ENCODE peak calls at places on chromosome 7, in seven cellular contexts. N is pancreas, R is stomach, U is left ventricle myocardium inferior, D is OCI-LY7, L is prostate gland, K is breast epithelium. I is an unnamed sample.
A peak's percentile ranks its signal among the peaks of the same experiment; 100 is the strongest.

GRCh38 chr7:13990984-13991790 is 1.7 kb upstream of the ETV1 start:
- DNase-seq in N (peak; percentile 91), R (peak; percentile 91), U (peak; percentile 97), D (no peak), L (peak; percentile 92), K (peak; percentile 88), I (peak; percentile 67)

GRCh38 chr7:89332026-89332425 is 536.5 kb upstream of the TEX47 start:
- DNase-seq in N (no peak), R (no peak), U (no peak), D (no peak), L (no peak), K (no peak), I (no peak)

GRCh38 chr7:30770936-30771858 is at the start of gene MINDY4:
- DNase-seq in N (peak; percentile 83), R (peak; percentile 78), U (peak; percentile 88), D (no peak), L (peak; percentile 62), K (peak; percentile 79), I (peak; percentile 62)

GRCh38 chr7:66296555-66296954 is 91.4 kb downstream of the TPST1 start:
- DNase-seq in N (no peak), R (no peak), U (no peak), D (no peak), L (no peak), K (no peak), I (no peak)

GRCh38 chr7:116873619-116874018 is 11.2 kb downstream of the CAPZA2 start:
- DNase-seq in N (no peak), R (no peak), U (no peak), D (no peak), L (no peak), K (no peak), I (no peak)

GRCh38 chr7:35695628-35695888 is 623 bp upstream of the HERPUD2 start:
- DNase-seq in N (no peak), R (no peak), U (no peak), D (no peak), L (no peak), K (no peak), I (no peak)

GRCh38 chr7:35908305-35909223 is 107.7 kb downstream of the SEPTIN7 start:
- DNase-seq in N (no peak), R (no peak), U (peak; percentile 42), D (no peak), L (no peak), K (no peak), I (no peak)

GRCh38 chr7:30645661-30646060 is 36.6 kb downstream of the CRHR2 start:
- DNase-seq in N (no peak), R (no peak), U (no peak), D (no peak), L (no peak), K (no peak), I (no peak)

GRCh38 chr7:141956084-141956483 is 9.3 kb upstream of the CLEC5A start:
- DNase-seq in N (no peak), R (no peak), U (no peak), D (no peak), L (no peak), K (no peak), I (no peak)

GRCh38 chr7:94266278-94266677 is 128.4 kb upstream of the COL1A2 start:
- DNase-seq in N (no peak), R (no peak), U (no peak), D (no peak), L (no peak), K (no peak), I (no peak)

GRCh38 chr7:114922151-114922651 is 307 bp downstream of the MDFIC start:
- DNase-seq in N (peak; percentile 22), R (peak; percentile 41), U (peak; percentile 64), D (no peak), L (peak; percentile 11), K (peak; percentile 53), I (peak; percentile 75)

GRCh38 chr7:143898810-143899209 is 3.2 kb downstream of the TCAF1 start:
- DNase-seq in N (no peak), R (no peak), U (no peak), D (no peak), L (no peak), K (no peak), I (no peak)

GRCh38 chr7:38306914-38307313 is 33.5 kb upstream of the TARP start:
- DNase-seq in N (no peak), R (no peak), U (no peak), D (no peak), L (no peak), K (no peak), I (peak; percentile 63)

GRCh38 chr7:665251-665650 is 61.2 kb upstream of the DNAAF5 start:
- DNase-seq in N (no peak), R (no peak), U (no peak), D (no peak), L (no peak), K (no peak), I (no peak)

GRCh38 chr7:112088484-112089016 is 117.6 kb downstream of the DOCK4 start:
- DNase-seq in N (no peak), R (no peak), U (no peak), D (no peak), L (no peak), K (no peak), I (no peak)

GRCh38 chr7:97578225-97578624 is 153.7 kb upstream of the TAC1 start:
- DNase-seq in N (no peak), R (no peak), U (no peak), D (no peak), L (no peak), K (no peak), I (no peak)

GRCh38 chr7:88928266-88928665 is 132.7 kb upstream of the TEX47 start:
- DNase-seq in N (no peak), R (no peak), U (no peak), D (no peak), L (no peak), K (no peak), I (no peak)

GRCh38 chr7:30301751-30302150 is 17.4 kb downstream of the ZNRF2 start:
- DNase-seq in N (no peak), R (no peak), U (no peak), D (no peak), L (peak; percentile 36), K (no peak), I (no peak)

GRCh38 chr7:76326646-76327233 is 24.3 kb downstream of the HSPB1 start:
- DNase-seq in N (no peak), R (no peak), U (no peak), D (no peak), L (no peak), K (no peak), I (no peak)
- H3K4me1 ChIP-seq in N (peaks cover 7% of the 10 kb centered on the region), R (no peaks in the 10 kb centered on the region), U (peaks cover 96% of the 10 kb centered on the region), D (no peaks in the 10 kb centered on the region), L (no peaks in the 10 kb centered on the region), K (peaks cover 3% of the 10 kb centered on the region), I (peaks cover 7% of the 10 kb centered on the region)

GRCh38 chr7:92629779-92630178 is 39.6 kb upstream of the FAM133B start:
- DNase-seq in N (no peak), R (no peak), U (no peak), D (no peak), L (no peak), K (no peak), I (no peak)

GRCh38 chr7:92631830-92632487 is 41.8 kb upstream of the FAM133B start:
- DNase-seq in N (no peak), R (no peak), U (no peak), D (no peak), L (no peak), K (no peak), I (no peak)

GRCh38 chr7:92632791-92633190 is 42.6 kb upstream of the FAM133B start:
- DNase-seq in N (no peak), R (no peak), U (no peak), D (no peak), L (no peak), K (no peak), I (no peak)

GRCh38 chr7:92633211-92633906 is 43.2 kb upstream of the FAM133B start:
- DNase-seq in N (no peak), R (no peak), U (no peak), D (no peak), L (peak; percentile 38), K (no peak), I (no peak)

DNA sequence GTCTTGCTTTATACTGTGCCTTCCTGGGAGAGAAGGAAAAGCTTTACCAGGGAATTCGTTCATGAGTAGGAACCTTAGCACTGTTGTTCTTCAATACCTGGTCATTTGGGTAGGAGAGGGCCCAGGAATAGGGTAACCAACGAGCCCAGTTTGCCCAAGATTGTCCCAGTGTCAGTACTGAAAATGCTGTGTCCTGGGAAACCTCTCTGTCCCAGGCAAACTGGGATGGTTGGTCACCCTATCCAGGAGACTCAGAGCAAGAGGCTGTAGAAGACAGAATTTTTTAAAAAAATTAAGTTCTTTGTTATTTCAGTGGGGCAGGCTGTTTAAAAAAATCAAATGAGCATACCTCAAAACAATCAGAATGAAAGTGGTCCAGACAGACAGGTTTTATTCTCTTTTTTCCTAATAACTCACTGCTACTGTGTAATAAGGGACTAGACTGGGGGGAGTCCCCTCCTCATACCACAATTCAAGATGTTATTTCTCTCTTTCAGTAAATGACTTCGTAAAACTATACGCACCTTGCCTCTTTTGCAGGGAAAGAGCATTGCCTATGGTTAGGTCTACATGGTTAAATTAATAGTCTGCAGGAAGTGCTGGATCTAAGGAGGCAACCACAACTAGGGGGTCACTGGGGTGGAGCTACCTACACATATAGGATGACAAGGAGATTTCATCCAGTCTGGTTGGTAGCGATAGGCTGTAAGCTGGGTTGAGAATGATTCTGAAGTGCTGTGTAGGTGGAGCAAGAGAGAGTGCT is 41.1 kb upstream of the FAM133B start:
- DNase-seq in N (no peak), R (no peak), U (no peak), D (no peak), L (no peak), K (no peak), I (no peak)
- H3K27ac ChIP-seq in N (no peak overlapping the region), R (no peak overlapping the region), U (peak overlapping the region; percentile 10), D (no peak overlapping the region), L (no peak overlapping the region), K (no peak overlapping the region), I (no peak overlapping the region)

GRCh38 chr7:158421394-158421793 is 166.2 kb downstream of the PTPRN2 start:
- DNase-seq in N (no peak), R (no peak), U (no peak), D (no peak), L (no peak), K (no peak), I (no peak)
- H3K9me3 ChIP-seq in N (no peaks in the 10 kb centered on the region), R (no peaks in the 10 kb centered on the region), U (peaks cover 8% of the 10 kb centered on the region), D (no peaks in the 10 kb centered on the region), L (no peaks in the 10 kb centered on the region), K (no peaks in the 10 kb centered on the region), I (no peaks in the 10 kb centered on the region)

GRCh38 chr7:134920026-134920758 is 66.1 kb upstream of the AGBL3 start:
- DNase-seq in N (no peak), R (no peak), U (no peak), D (no peak), L (no peak), K (no peak), I (no peak)

GRCh38 chr7:134916428-134916883 is 69.9 kb upstream of the AGBL3 start:
- DNase-seq in N (no peak), R (no peak), U (no peak), D (no peak), L (no peak), K (no peak), I (no peak)

GRCh38 chr7:134922730-134923704 is 63.3 kb upstream of the AGBL3 start:
- DNase-seq in N (no peak), R (no peak), U (no peak), D (no peak), L (no peak), K (no peak), I (no peak)

DNA sequence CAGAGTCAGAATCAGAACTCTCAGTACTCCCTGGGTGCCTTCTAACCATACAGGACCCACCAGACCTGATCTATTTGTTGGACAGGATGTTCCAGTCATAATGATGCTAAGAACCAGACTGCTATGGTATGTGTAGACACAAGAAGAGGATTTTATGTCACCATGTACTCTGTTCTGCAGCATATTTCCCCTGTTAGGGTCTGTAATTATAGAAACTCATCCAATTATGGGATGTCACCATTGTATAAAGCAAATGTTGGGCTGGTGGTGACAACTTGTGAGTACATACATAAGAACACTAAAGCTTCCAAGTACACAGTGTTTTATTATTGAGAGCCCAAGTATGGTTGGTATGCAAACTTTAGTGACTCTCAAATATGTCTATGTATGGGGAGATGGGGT is 67.1 kb upstream of the AGBL3 start:
- DNase-seq in N (no peak), R (no peak), U (no peak), D (no peak), L (no peak), K (no peak), I (no peak)
- H3K4me1 ChIP-seq in N (no peaks in the 10 kb centered on the region), R (peaks cover 10% of the 10 kb centered on the region), U (peaks cover 76% of the 10 kb centered on the region), D (no peaks in the 10 kb centered on the region), L (peaks cover 9% of the 10 kb centered on the region), K (no peaks in the 10 kb centered on the region), I (no peaks in the 10 kb centered on the region)